ENCODE peak calls at places on chromosome 6, in four cellular contexts. K is K562, S is Panc1, Q is tibial artery. U is an unnamed sample. For H3K9me3, the result is how much of the 10 kb centered on the place peaks cover.

GRCh38 chr6:49764571-49765236 is 20.5 kb upstream of the CRISP3 start:
- DNase-seq in Q (no peak), K (no peak), S (no peak), U (no peak)

GRCh38 chr6:111614833-111615582 is 9.3 kb upstream of the TRAF3IP2 start:
- DNase-seq in Q (no peak), S (no peak), K (peak), U (peak)

GRCh38 chr6:36793913-36794703 is 45.1 kb downstream of the CPNE5 start:
- DNase-seq in S (no peak), K (no peak), Q (no peak), U (peak)

GRCh38 chr6:14559754-14560527 is 442.4 kb downstream of the CD83 start:
- DNase-seq in S (no peak), Q (no peak), K (no peak), U (no peak)

GRCh38 chr6:151805286-151805840 is 2.1 kb upstream of the ESR1 start:
- DNase-seq in S (no peak), K (no peak), Q (peak), U (no peak)

GRCh38 chr6:152378154-152378553 is 259.0 kb downstream of the SYNE1 start:
- DNase-seq in S (no peak), K (no peak), Q (no peak), U (no peak)

GRCh38 chr6:90008908-90009501 is 114.7 kb downstream of the GJA10 start:
- DNase-seq in S (peak), Q (no peak), K (no peak), U (no peak)

GRCh38 chr6:57173886-57174510 is 1.9 kb downstream of the BAG2 start:
- DNase-seq in K (no peak), Q (no peak), S (peak), U (no peak)

GRCh38 chr6:144066745-144067484 is 28.5 kb downstream of the SF3B5 start:
- DNase-seq in S (no peak), K (no peak), Q (no peak), U (no peak)

GRCh38 chr6:33995046-33995872 is 150.6 kb downstream of the GRM4 start:
- DNase-seq in Q (no peak), K (no peak), S (no peak), U (peak)

GRCh38 chr6:102381203-102381602 is 987.7 kb downstream of the GRIK2 start:
- DNase-seq in S (no peak), Q (no peak), K (no peak), U (no peak)

GRCh38 chr6:145087034-145087433 is 648.3 kb downstream of the EPM2A start:
- DNase-seq in S (no peak), K (no peak), Q (no peak), U (no peak)

GRCh38 chr6:7219310-7219709 is 93.7 kb downstream of the SSR1 start:
- DNase-seq in K (peak), Q (no peak), S (no peak), U (no peak)

GRCh38 chr6:52098649-52099184 is 11.3 kb upstream of the PKHD1 start:
- DNase-seq in S (no peak), Q (no peak), K (no peak), U (no peak)

GRCh38 chr6:16903470-16903869 is 142.2 kb upstream of the ATXN1 start:
- DNase-seq in S (no peak), K (no peak), Q (peak), U (no peak)

GRCh38 chr6:137512768-137513605 is 18.8 kb upstream of the OLIG3 start:
- DNase-seq in Q (no peak), S (no peak), K (no peak), U (no peak)

GRCh38 chr6:37650071-37650481 is 47.6 kb downstream of the MDGA1 start:
- DNase-seq in K (peak), Q (no peak), S (no peak), U (no peak)

GRCh38 chr6:163712569-163712966 is 298.1 kb downstream of the QKI start:
- DNase-seq in Q (no peak), K (no peak), S (no peak), U (no peak)
- H3K4me3 ChIP-seq in Q (no peak), K (no peak), S (no peak), U (no peak)

GRCh38 chr6:21305827-21306469 is 287.6 kb upstream of the SOX4 start:
- DNase-seq in S (no peak), Q (no peak), K (no peak), U (no peak)
- TF ChIP-seq CTCF in S (no peak), Q (no peak), K (no peak), U (no peak)

DNA sequence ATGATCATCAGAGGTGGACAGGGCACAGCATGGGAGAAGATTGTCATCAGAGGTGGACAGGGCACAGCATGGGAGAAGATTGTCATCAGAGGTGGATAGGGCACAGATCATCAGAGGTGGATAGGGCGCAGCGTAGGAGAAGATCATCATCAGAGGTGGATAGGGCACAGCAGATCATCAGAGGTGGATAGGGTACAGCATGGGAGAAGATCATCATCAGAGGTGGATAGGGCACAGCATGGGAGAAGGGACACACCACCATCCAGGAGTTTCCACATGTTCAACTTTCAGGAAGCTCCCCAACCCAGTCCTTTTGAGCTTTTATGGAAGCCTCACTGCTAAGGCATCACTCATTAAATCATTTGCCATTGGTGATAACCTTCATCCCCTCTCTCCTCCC is 104.1 kb downstream of the MAP7 start:
- DNase-seq in K (no peak), Q (no peak), S (no peak), U (no peak)
- H3K9me3 ChIP-seq in K (under half), Q (under half), S (under half), U (under half)

GRCh38 chr6:100464162-100464851 is 414 bp downstream of the SIM1 start:
- DNase-seq in Q (no peak), S (no peak), K (no peak), U (peak)
- H3K4me3 ChIP-seq in Q (peak), S (no peak), K (no peak), U (peak)

DNA sequence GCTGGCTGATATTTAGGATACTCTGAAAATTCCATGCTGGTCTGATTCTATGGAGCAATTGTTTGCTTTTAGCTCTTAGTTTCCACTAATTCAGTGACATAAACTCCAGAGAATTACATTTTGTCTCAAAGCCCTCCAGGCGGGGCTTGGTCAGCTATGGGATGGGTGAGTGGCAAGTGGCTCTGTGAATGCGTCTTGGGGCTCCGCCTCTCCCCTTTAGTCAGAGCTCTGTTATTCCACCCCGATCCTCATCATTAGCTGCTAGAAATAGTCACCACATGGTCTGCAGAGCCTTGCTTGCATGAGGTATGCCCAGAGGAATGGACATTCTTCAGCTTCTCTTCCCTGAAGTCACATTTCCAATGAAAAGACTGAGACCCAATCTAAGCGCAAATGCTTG is 540.6 kb downstream of the QKI start:
- DNase-seq in K (no peak), Q (no peak), S (no peak), U (no peak)
- TF ChIP-seq CTCF in K (no peak), Q (no peak), S (no peak), U (no peak)

DNA sequence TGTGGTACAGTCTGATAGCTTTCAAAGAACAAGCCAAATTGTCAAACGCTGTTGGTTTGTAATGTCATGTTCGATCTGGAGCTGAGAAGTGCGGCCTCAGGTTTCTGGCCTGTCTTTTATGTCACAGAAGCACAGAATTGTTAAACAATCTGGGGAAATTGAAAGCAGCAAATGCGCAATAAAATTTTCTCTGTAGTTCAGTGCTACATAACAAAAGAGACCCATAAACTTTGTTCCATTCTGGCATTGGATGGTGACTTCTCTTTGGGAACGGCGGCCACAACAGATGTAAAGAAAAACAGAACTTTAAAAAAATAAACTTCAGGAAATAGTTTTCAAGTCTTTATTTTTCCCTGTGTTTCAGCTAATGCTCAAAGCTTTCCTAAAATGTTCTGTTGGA is 106.9 kb downstream of the PRL start:
- DNase-seq in S (no peak), Q (no peak), K (no peak), U (no peak)
- H3K9me3 ChIP-seq in S (under half), Q (under half), K (under half), U (under half)

DNA sequence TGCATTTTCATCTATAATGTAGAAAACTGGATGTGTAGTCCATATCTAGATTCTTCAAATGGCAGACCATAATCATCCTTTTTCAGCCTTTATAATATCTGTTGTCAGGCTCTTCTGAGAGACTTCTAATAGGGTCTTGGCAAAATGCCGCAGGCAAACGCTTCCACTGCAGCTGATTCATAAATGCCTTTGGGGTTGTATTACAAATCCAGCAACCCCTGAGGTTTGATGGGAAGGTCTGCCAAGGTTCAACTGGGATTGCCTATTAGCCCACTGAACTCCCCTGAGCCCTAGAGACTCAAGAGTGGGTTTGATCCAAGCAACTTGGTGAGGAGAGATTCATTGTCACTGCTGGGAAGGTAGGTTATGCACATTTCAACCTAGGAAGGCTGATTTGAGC is 365.2 kb upstream of the POU3F2 start:
- DNase-seq in S (no peak), Q (no peak), K (no peak), U (no peak)
- H3K4me3 ChIP-seq in S (no peak), Q (no peak), K (no peak), U (no peak)

DNA sequence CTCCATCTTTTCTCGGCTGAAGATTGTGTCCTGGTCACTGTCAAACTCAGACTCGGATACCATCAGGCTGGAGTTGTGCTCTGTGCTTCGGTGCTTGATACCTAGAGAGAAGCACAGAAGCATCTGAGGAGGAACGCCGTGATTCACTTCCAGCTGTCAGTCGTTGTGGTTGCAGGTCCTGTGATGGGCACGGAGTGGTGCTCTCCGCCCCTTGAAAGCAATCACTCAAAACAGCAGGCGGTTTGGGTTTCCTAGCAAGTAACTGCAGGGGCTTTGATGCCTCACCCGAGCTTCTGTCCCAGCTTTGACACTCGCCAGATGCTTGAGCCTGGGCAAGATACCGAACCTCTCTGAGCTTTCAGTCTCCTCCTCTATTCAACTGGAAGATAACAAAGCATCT is 52.5 kb downstream of the ALDH5A1 start:
- DNase-seq in K (no peak), Q (no peak), S (no peak), U (no peak)
- TF ChIP-seq CTCF in K (peak), Q (no peak), S (no peak), U (no peak)

GRCh38 chr6:164569503-164569902 is 739.9 kb downstream of the C6orf118 start:
- DNase-seq in Q (no peak), K (no peak), S (no peak), U (no peak)
- H3K9me3 ChIP-seq in Q (under half), K (under half), S (under half), U (under half)

DNA sequence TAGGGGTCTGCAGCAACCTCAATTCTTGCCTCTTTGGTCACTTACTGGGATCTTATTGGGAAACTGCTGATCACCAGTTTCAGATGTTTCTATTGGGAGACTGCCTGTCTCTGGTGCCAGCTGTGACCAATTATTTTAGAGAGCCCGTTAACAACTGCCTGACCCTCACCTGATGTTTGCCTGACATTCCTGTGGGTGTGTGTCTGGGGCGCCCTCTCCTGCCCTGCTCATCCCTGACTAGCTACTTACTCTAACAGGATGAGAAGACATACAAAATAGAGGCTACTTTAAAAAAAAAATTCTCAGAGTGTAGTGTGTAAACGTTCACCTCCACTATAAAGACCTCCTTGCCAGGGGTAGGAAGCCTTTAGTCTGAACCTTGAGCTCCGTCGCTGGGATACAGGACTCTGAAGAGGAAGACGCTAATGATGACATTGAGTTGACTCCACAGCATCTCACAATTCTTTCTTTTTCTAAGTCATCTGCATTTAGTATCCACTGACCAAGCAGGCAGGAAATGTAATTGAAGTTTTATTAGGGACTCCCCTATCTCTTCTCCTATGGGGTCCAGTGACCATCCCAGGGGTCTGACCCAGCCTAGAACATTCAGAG is 54.6 kb upstream of the DDR1 start:
- DNase-seq in Q (no peak), S (no peak), K (no peak), U (peak)
- H3K4me3 ChIP-seq in Q (no peak), S (no peak), K (no peak), U (no peak)